ENCODE peak calls at places on chromosomes 16 and 17, in seven cellular contexts. C is lower leg skin, U is GM06990, Y is type B pancreatic cell, I is lower lobe of right lung, H is BE2C, N is HCT116. L is an unnamed sample.
A peak's percentile ranks its signal among the peaks of the same experiment; 100 is the strongest.

GRCh38 chr16:12340151-12340733 is 363.7 kb downstream of the SNX29 start:
- DNase-seq in C (no peak), U (no peak), H (no peak), Y (no peak), N (peak; percentile 55), I (no peak), L (no peak)

GRCh38 chr17:37064166-37064565 is 115.4 kb downstream of the AATF start:
- DNase-seq in I (no peak), U (no peak), C (peak; percentile 46), Y (no peak), N (no peak), H (no peak), L (no peak)

GRCh38 chr17:13562271-13562800 is 39.4 kb downstream of the HS3ST3A1 start:
- DNase-seq in N (no peak), U (no peak), I (no peak), Y (no peak), H (peak; percentile 5), C (no peak), L (peak; percentile 43)

GRCh38 chr17:4960279-4960922 is 7.2 kb downstream of the SPAG7 start:
- DNase-seq in C (no peak), Y (no peak), U (no peak), I (no peak), H (no peak), N (no peak), L (no peak)

GRCh38 chr16:89202422-89203215 is 2.3 kb upstream of the SLC22A31 start:
- DNase-seq in N (no peak), C (no peak), U (no peak), I (peak; percentile 41), Y (no peak), H (no peak), L (no peak)

GRCh38 chr17:76140661-76141211 is 309 bp downstream of the FOXJ1 start:
- DNase-seq in H (no peak), N (no peak), U (no peak), Y (no peak), I (no peak), C (no peak), L (no peak)

GRCh38 chr17:69492410-69493071 is 78.0 kb downstream of the MAP2K6 start:
- DNase-seq in N (peak; percentile 28), U (no peak), C (no peak), I (no peak), Y (no peak), H (no peak), L (no peak)

GRCh38 chr16:68116256-68116853 is 31.2 kb downstream of the NFATC3 start:
- DNase-seq in C (no peak), U (no peak), I (no peak), N (no peak), H (no peak), Y (no peak), L (no peak)

GRCh38 chr16:50611332-50611934 is 63.2 kb downstream of the NKD1 start:
- DNase-seq in U (no peak), Y (no peak), I (no peak), N (no peak), C (no peak), H (no peak), L (peak; percentile 4)
- TF ChIP-seq CTCF in U (peak; percentile 17), Y (no peak), I (no peak), N (peak; percentile 24), C (no peak), H (no peak), L (no peak)

DNA sequence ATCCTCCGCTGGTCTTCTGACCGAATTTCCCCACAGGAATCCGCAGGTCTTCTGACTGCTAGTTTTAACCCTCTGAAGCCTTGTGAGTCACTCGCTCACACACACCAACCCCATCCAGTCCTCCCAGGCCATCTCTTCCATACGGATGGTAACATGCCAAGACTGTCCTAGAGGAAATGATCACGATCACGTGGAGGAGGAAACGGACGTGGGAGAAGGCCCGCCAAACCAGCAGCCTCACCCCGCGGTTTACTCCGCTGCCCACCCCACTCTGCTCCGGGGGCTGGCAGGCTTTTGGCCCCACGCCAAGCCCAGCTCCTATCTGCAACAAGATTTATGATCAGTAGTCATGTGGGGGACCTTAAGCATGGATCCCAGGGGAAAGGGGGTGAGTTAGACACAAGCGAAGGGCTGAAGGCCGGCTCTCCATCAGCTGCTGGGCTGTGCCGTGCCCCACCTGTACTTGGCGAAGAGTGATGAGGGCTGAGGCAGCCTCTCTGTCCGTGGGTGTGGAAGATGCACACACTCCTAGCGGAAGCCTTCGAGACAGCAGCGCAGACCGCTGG is 1.5 kb upstream of the FAAP100 start:
- DNase-seq in C (no peak), U (no peak), I (no peak), Y (no peak), N (peak; percentile 16), H (peak; percentile 60), L (no peak)
- TF ChIP-seq CTCF in C (no peak), U (no peak), I (no peak), Y (no peak), N (no peak), H (peak; percentile 2), L (no peak)

GRCh38 chr16:1508494-1509167 is 15.5 kb downstream of the TELO2 start:
- DNase-seq in U (no peak), H (no peak), C (peak; percentile 83), Y (no peak), N (no peak), I (no peak), L (no peak)
- TF ChIP-seq CTCF in U (no peak), H (no peak), C (no peak), Y (no peak), N (no peak), I (no peak), L (no peak)

GRCh38 chr17:47848198-47848513 is 2.8 kb downstream of the SP6 start:
- DNase-seq in N (no peak), C (no peak), U (no peak), H (no peak), I (no peak), Y (no peak), L (no peak)

GRCh38 chr17:47844814-47845453 is 3.9 kb upstream of the SCRN2 start:
- DNase-seq in I (no peak), Y (no peak), U (no peak), N (no peak), H (no peak), C (no peak), L (no peak)

GRCh38 chr17:47850373-47850691 is 631 bp downstream of the SP6 start:
- DNase-seq in I (no peak), N (no peak), U (no peak), Y (no peak), H (no peak), C (no peak), L (no peak)

GRCh38 chr17:47846741-47847340 is 4.1 kb downstream of the SP6 start:
- DNase-seq in Y (no peak), H (no peak), N (no peak), C (no peak), U (no peak), I (no peak), L (no peak)

GRCh38 chr17:47847341-47848197 is 3.4 kb downstream of the SP6 start:
- DNase-seq in C (no peak), I (no peak), H (no peak), N (no peak), U (no peak), Y (no peak), L (no peak)
- TF ChIP-seq CTCF in C (no peak), I (peak; percentile 18), H (peak; percentile 26), N (peak; percentile 86), U (peak; percentile 26), Y (peak; percentile 42), L (peak; percentile 20)

GRCh38 chr17:29615492-29616299 is 7.0 kb downstream of the CORO6 start:
- DNase-seq in C (peak; percentile 97), I (peak; percentile 89), U (peak; percentile 89), Y (peak; percentile 83), N (no peak), H (no peak), L (peak; percentile 93)

GRCh38 chr17:29616300-29617048 is 6.2 kb downstream of the CORO6 start:
- DNase-seq in Y (no peak), U (no peak), N (no peak), C (peak; percentile 86), H (no peak), I (no peak), L (no peak)

GRCh38 chr17:29617481-29618271 is 5.0 kb downstream of the CORO6 start:
- DNase-seq in U (peak; percentile 90), H (no peak), N (peak; percentile 50), I (peak; percentile 92), Y (peak; percentile 79), C (peak; percentile 94), L (peak; percentile 74)

GRCh38 chr17:29618272-29619065 is 4.2 kb downstream of the CORO6 start:
- DNase-seq in N (no peak), H (no peak), U (no peak), C (no peak), I (no peak), Y (no peak), L (no peak)

DNA sequence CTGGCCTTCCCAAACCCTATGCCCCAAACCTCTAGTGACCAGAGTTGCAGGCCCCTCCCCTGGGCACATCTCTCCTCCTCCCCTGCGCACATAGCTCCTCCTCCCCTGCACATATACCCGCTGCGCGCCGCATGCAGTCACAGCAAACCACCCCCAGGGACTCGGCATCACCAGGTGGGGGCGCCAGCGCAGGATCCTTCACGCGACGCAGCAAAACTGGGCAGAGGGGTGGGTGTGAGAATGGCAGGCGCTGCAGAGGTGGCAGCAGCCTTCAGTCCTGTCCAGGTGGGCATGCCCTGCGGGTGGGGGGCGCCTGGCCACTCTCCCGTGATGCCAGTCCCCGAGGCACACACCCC is 5.6 kb downstream of the CORO6 start:
- DNase-seq in U (peak; percentile 89), N (peak; percentile 67), I (peak; percentile 88), C (peak; percentile 96), H (peak; percentile 78), Y (peak; percentile 79), L (peak; percentile 88)
- TF ChIP-seq CTCF in U (peak; percentile 95), N (peak; percentile 91), I (peak; percentile 65), C (no peak), H (peak; percentile 61), Y (peak; percentile 71), L (peak; percentile 29)

GRCh38 chr17:77704048-77704815 is 254.3 kb upstream of the TNRC6C start:
- DNase-seq in Y (peak; percentile 29), I (no peak), H (no peak), C (peak; percentile 29), N (no peak), U (no peak), L (no peak)
- TF ChIP-seq CTCF in Y (no peak), I (no peak), H (no peak), C (no peak), N (no peak), U (no peak), L (no peak)

GRCh38 chr17:44916781-44917241 is 1.5 kb upstream of the GFAP start:
- DNase-seq in U (no peak), N (no peak), I (peak; percentile 50), Y (no peak), C (peak; percentile 86), H (no peak), L (no peak)
- TF ChIP-seq CTCF in U (no peak), N (no peak), I (no peak), Y (no peak), C (no peak), H (no peak), L (no peak)